ENCODE peak calls at places on chromosomes 11 and 22, in four cellular contexts. A, M, W and E are unnamed samples.

GRCh38 chr11:72561856-72562255 is 112.4 kb downstream of the PDE2A start:
- DNase-seq in A (no peak), M (no peak), W (no peak), E (no peak)

GRCh38 chr11:1632053-1632714 is 2.6 kb downstream of the KRTAP5-5 start:
- DNase-seq in M (no peak), W (no peak), A (no peak), E (no peak)

GRCh38 chr22:25369133-25369532 is 149.7 kb downstream of the CRYBB2 start:
- DNase-seq in W (no peak), A (no peak), M (no peak), E (no peak)

GRCh38 chr11:67309166-67309565 is 5.8 kb downstream of the SSH3 start:
- DNase-seq in M (no peak), A (no peak), W (no peak), E (no peak)

GRCh38 chr22:47161631-47162030 is 399.2 kb downstream of the TBC1D22A start:
- DNase-seq in W (no peak), A (no peak), M (no peak), E (no peak)

GRCh38 chr11:47330002-47330911 is 22.2 kb downstream of the MYBPC3 start:
- DNase-seq in W (peak), M (no peak), A (no peak), E (no peak)

GRCh38 chr11:114953039-114953438 is 274.7 kb downstream of the NXPE2 start:
- DNase-seq in M (no peak), W (peak), A (no peak), E (no peak)

GRCh38 chr11:43504316-43504950 is 145.7 kb downstream of the TTC17 start:
- DNase-seq in A (no peak), M (no peak), W (peak), E (peak)

GRCh38 chr11:123577081-123577598 is 77.3 kb downstream of the SCN3B start:
- DNase-seq in W (peak), M (peak), A (peak), E (peak)

GRCh38 chr11:101113540-101113939 is 16.1 kb downstream of the PGR start:
- DNase-seq in A (peak), M (no peak), W (no peak), E (no peak)

GRCh38 chr11:68314886-68315580 is 2.6 kb downstream of the LRP5 start:
- DNase-seq in A (peak), W (peak), M (no peak), E (peak)

GRCh38 chr11:93005239-93005638 is 35.8 kb downstream of the MTNR1B start:
- DNase-seq in M (no peak), A (no peak), W (no peak), E (no peak)

GRCh38 chr11:114233755-114234154 is 62.4 kb upstream of the NNMT start:
- DNase-seq in M (no peak), W (no peak), A (no peak), E (no peak)

GRCh38 chr11:86089659-86090058 is 20.8 kb upstream of the PICALM start:
- DNase-seq in A (no peak), M (no peak), W (no peak), E (no peak)

GRCh38 chr22:42329504-42329903 is 59.1 kb upstream of the TCF20 start:
- DNase-seq in A (no peak), W (no peak), M (no peak), E (no peak)
- H3K27ac ChIP-seq in A (no peak), W (no peak), M (no peak), E (no peak)

GRCh38 chr11:134412508-134413333 is 679 bp upstream of the B3GAT1 start:
- DNase-seq in W (peak), A (no peak), M (no peak), E (no peak)
- H3K4me3 ChIP-seq in W (no peak), A (no peak), M (no peak), E (peak)

GRCh38 chr22:38404419-38404818 is 50.6 kb downstream of the KCNJ4 start:
- DNase-seq in A (no peak), M (no peak), W (no peak), E (no peak)

GRCh38 chr22:38402204-38402603 is 52.8 kb downstream of the KCNJ4 start:
- DNase-seq in M (no peak), A (no peak), W (no peak), E (no peak)

GRCh38 chr22:38406617-38407016 is 48.4 kb downstream of the KCNJ4 start:
- DNase-seq in M (no peak), W (no peak), A (no peak), E (no peak)

GRCh38 chr22:38401336-38402084 is 53.5 kb downstream of the KCNJ4 start:
- DNase-seq in A (no peak), W (no peak), M (no peak), E (no peak)

GRCh38 chr22:38403806-38404205 is 51.2 kb downstream of the KCNJ4 start:
- DNase-seq in W (no peak), M (no peak), A (no peak), E (no peak)
- H3K27ac ChIP-seq in W (no peak), M (no peak), A (no peak), E (no peak)

DNA sequence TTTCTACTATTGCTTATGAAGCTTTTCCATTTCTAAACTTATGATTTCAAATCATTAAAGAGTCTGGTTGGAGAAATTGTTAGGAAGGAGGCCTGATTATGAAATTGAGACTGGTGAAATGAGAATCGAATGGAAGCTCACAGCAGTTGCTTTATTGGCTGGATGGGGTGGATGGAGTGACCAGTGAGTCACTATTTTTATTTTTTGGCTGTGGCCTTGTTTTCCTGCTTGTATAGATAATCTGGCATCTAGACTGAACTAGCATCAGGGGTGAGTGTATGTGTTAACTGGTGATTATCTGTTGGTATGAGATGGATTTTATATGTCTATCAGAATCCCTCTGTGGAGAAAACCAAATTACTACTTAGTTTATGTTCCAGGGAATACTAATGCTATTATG is 36.2 kb downstream of the UVRAG start:
- DNase-seq in A (no peak), W (no peak), M (no peak), E (peak)
- H3K4me3 ChIP-seq in A (no peak), W (no peak), M (no peak), E (no peak)

GRCh38 chr11:69994810-69995209 is 83.3 kb upstream of the ANO1 start:
- DNase-seq in M (no peak), W (no peak), A (no peak), E (no peak)
- H3K27ac ChIP-seq in M (no peak), W (no peak), A (no peak), E (no peak)

GRCh38 chr11:17075506-17075905 is 2.0 kb downstream of the RPS13 start:
- DNase-seq in A (no peak), W (no peak), M (no peak), E (no peak)
- H3K4me3 ChIP-seq in A (no peak), W (peak), M (no peak), E (peak)